ENCODE peak calls at places on chromosome 11, in seven cellular contexts. S, W, H, L, Z, J and X are unnamed samples.

GRCh38 chr11:38756537-38756936 is 2158.5 kb upstream of the RAG2 start:
- DNase-seq in S (no peak), W (no peak), H (no peak), L (no peak), Z (no peak), J (no peak), X (no peak)

GRCh38 chr11:123419720-123420466 is 10.2 kb upstream of the GRAMD1B start:
- DNase-seq in S (no peak), W (no peak), H (no peak), L (no peak), Z (no peak), J (no peak), X (peak; percentile 97)

GRCh38 chr11:121929581-121929980 is 186.4 kb downstream of the BLID start:
- DNase-seq in S (no peak), W (peak; percentile 31), H (peak; percentile 27), L (no peak), Z (no peak), J (peak; percentile 58), X (no peak)

GRCh38 chr11:103396237-103396636 is 287.0 kb downstream of the DYNC2H1 start:
- DNase-seq in S (no peak), W (no peak), H (no peak), L (no peak), Z (no peak), J (no peak), X (no peak)

GRCh38 chr11:38416141-38416540 is 1818.1 kb upstream of the RAG2 start:
- DNase-seq in S (no peak), W (no peak), H (no peak), L (no peak), Z (no peak), J (no peak), X (no peak)

GRCh38 chr11:82229346-82229745 is 504.3 kb downstream of the FAM181B start:
- DNase-seq in S (no peak), W (no peak), H (peak; percentile 37), L (no peak), Z (no peak), J (no peak), X (peak; percentile 9)

GRCh38 chr11:40029406-40029805 is 1430.0 kb downstream of the LRRC4C start:
- DNase-seq in S (no peak), W (no peak), H (no peak), L (no peak), Z (no peak), J (no peak), X (peak; percentile 14)

GRCh38 chr11:12806113-12806512 is 131.9 kb downstream of the TEAD1 start:
- DNase-seq in S (no peak), W (no peak), H (no peak), L (no peak), Z (no peak), J (no peak), X (peak; percentile 93)

GRCh38 chr11:43738600-43739409 is 58.3 kb downstream of the HSD17B12 start:
- DNase-seq in S (no peak), W (no peak), H (peak; percentile 85), L (no peak), Z (no peak), J (no peak), X (no peak)

GRCh38 chr11:110152199-110152598 is 59.0 kb downstream of the ZC3H12C start:
- DNase-seq in S (no peak), W (no peak), H (no peak), L (no peak), Z (no peak), J (no peak), X (no peak)

GRCh38 chr11:125063429-125064043 is 431 bp downstream of the SLC37A2 start:
- DNase-seq in S (no peak), W (no peak), H (no peak), L (peak; percentile 59), Z (no peak), J (no peak), X (no peak)

GRCh38 chr11:59195596-59195995 is 17.1 kb downstream of the MPEG1 start:
- DNase-seq in S (no peak), W (no peak), H (no peak), L (no peak), Z (no peak), J (no peak), X (no peak)

GRCh38 chr11:35419713-35420333 is 465 bp upstream of the SLC1A2 start:
- DNase-seq in S (no peak), W (no peak), H (no peak), L (no peak), Z (no peak), J (no peak), X (no peak)

GRCh38 chr11:122642472-122642922 is 13.0 kb upstream of the UBASH3B start:
- DNase-seq in S (no peak), W (no peak), H (peak; percentile 98), L (no peak), Z (no peak), J (no peak), X (no peak)

GRCh38 chr11:114563077-114563476 is 3.4 kb upstream of the NXPE1 start:
- DNase-seq in S (no peak), W (no peak), H (peak; percentile 88), L (no peak), Z (no peak), J (no peak), X (peak; percentile 20)

GRCh38 chr11:37657645-37658044 is 1059.6 kb upstream of the RAG2 start:
- DNase-seq in S (no peak), W (no peak), H (peak; percentile 57), L (no peak), Z (no peak), J (no peak), X (no peak)

GRCh38 chr11:8722809-8723208 is 40.2 kb downstream of the RPL27A start:
- DNase-seq in S (no peak), W (no peak), H (no peak), L (no peak), Z (no peak), J (no peak), X (no peak)

GRCh38 chr11:77730789-77731188 is 89.7 kb downstream of the RSF1 start:
- DNase-seq in S (no peak), W (no peak), H (no peak), L (no peak), Z (no peak), J (no peak), X (no peak)

GRCh38 chr11:63814383-63814736 is 1.1 kb downstream of the SPINDOC start:
- DNase-seq in S (no peak), W (no peak), H (peak; percentile 16), L (no peak), Z (no peak), J (no peak), X (no peak)
- H3K4me1 ChIP-seq in S (peaks cover 14% of the 10 kb centered on the region), W (peaks cover 22% of the 10 kb centered on the region), H (peaks cover 17% of the 10 kb centered on the region), L (no peaks in the 10 kb centered on the region), Z (peaks cover 14% of the 10 kb centered on the region), J (peaks cover 12% of the 10 kb centered on the region), X (no peaks in the 10 kb centered on the region)

GRCh38 chr11:68838572-68838964 is 3.1 kb downstream of the CPT1A start:
- DNase-seq in S (no peak), W (peak; percentile 45), H (no peak), L (peak; percentile 88), Z (no peak), J (no peak), X (peak; percentile 39)

GRCh38 chr11:68837583-68838571 is 3.8 kb downstream of the CPT1A start:
- DNase-seq in S (no peak), W (no peak), H (no peak), L (no peak), Z (no peak), J (no peak), X (no peak)

GRCh38 chr11:68840661-68841653 is 759 bp downstream of the CPT1A start:
- DNase-seq in S (no peak), W (peak; percentile 62), H (peak; percentile 59), L (peak; percentile 79), Z (no peak), J (peak; percentile 84), X (peak; percentile 79)

GRCh38 chr11:68839953-68840641 is 1.6 kb downstream of the CPT1A start:
- DNase-seq in S (no peak), W (no peak), H (peak; percentile 53), L (no peak), Z (no peak), J (no peak), X (peak; percentile 61)

DNA sequence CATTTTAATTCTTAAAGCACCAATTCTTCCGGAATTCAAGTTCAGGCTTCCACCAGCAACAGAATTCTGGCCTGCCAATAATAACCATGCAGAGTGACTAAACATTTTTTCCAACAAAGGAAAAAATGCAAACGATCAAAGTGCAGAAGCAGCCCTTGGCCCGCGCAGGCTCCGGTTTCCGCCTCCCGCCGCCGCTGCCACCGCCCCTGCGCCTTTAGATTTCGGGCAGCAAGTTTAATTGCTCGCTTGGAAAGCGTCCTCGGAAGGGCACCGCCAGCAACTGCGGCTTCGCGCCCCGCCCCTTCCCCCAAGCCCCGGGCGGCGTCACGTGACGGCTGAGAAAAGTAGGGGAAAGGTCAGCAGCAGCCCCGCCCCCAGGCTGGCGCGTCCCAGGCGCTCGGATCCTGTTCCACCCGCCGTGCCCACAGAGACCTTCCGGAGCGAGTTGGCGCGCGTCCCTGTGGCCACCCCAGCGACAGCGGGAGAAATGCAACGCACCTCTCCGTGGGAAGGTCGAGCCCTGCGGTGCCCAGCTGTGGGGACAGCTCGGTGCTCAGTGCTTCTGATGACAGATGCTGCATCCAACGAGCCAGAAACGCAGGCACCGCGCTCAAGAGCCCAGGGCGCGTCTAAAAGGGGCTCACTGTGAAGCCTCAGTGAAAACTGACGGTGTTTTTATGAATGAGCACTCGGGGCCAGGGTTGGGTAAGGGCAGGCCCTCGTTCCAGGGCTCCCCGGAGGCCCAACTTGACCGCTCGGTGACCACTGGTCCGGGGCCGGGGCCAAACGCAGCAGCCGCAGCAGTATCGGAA is 2.5 kb downstream of the CPT1A start:
- DNase-seq in S (peak; percentile 92), W (peak; percentile 98), H (peak; percentile 96), L (peak; percentile 98), Z (peak; percentile 95), J (peak; percentile 98), X (peak; percentile 95)
- H3K4me1 ChIP-seq in S (peaks cover 54% of the 10 kb centered on the region), W (peaks cover 77% of the 10 kb centered on the region), H (peaks cover 36% of the 10 kb centered on the region), L (no peaks in the 10 kb centered on the region), Z (peaks cover 61% of the 10 kb centered on the region), J (peaks cover 36% of the 10 kb centered on the region), X (peaks cover 27% of the 10 kb centered on the region)

GRCh38 chr11:33321483-33321882 is 64.3 kb downstream of the HIPK3 start:
- DNase-seq in S (no peak), W (no peak), H (no peak), L (no peak), Z (no peak), J (no peak), X (no peak)

GRCh38 chr11:33320814-33321330 is 63.7 kb downstream of the HIPK3 start:
- DNase-seq in S (no peak), W (no peak), H (no peak), L (no peak), Z (no peak), J (no peak), X (peak; percentile 94)

GRCh38 chr11:33319965-33320813 is 63.0 kb downstream of the HIPK3 start:
- DNase-seq in S (no peak), W (no peak), H (no peak), L (no peak), Z (no peak), J (no peak), X (peak; percentile 25)

GRCh38 chr11:33315822-33316221 is 58.6 kb downstream of the HIPK3 start:
- DNase-seq in S (no peak), W (no peak), H (no peak), L (no peak), Z (no peak), J (no peak), X (no peak)

GRCh38 chr11:33317662-33318061 is 60.5 kb downstream of the HIPK3 start:
- DNase-seq in S (no peak), W (no peak), H (peak; percentile 24), L (no peak), Z (no peak), J (no peak), X (no peak)
- H3K4me1 ChIP-seq in S (no peaks in the 10 kb centered on the region), W (peaks cover 32% of the 10 kb centered on the region), H (no peaks in the 10 kb centered on the region), L (no peaks in the 10 kb centered on the region), Z (peaks cover 5% of the 10 kb centered on the region), J (peaks cover 34% of the 10 kb centered on the region), X (peaks cover 18% of the 10 kb centered on the region)

GRCh38 chr11:47948137-47948536 is 32.2 kb upstream of the PTPRJ start:
- DNase-seq in S (no peak), W (no peak), H (no peak), L (no peak), Z (no peak), J (no peak), X (no peak)
- H3K4me1 ChIP-seq in S (no peaks in the 10 kb centered on the region), W (no peaks in the 10 kb centered on the region), H (peaks cover 38% of the 10 kb centered on the region), L (no peaks in the 10 kb centered on the region), Z (peaks cover 24% of the 10 kb centered on the region), J (no peaks in the 10 kb centered on the region), X (no peaks in the 10 kb centered on the region)